ENCODE peak calls at places on chromosome X, in seven cellular contexts. Z, T, C, M, A, L and H are unnamed samples.
A peak's percentile ranks its signal among the peaks of the same experiment; 100 is the strongest.

GRCh38 chrX:138128025-138128671 is 562.2 kb downstream of the ZIC3 start:
- DNase-seq in Z (no peak), T (peak; percentile 0), C (no peak), M (peak; percentile 34), A (no peak), L (peak; percentile 42), H (no peak)

GRCh38 chrX:153564047-153564606 is 34.8 kb downstream of the CCNQ start:
- DNase-seq in Z (no peak), T (no peak), C (no peak), M (peak; percentile 10), A (no peak), L (no peak), H (no peak)

GRCh38 chrX:130393451-130394074 is 8.1 kb upstream of the GPR119 start:
- DNase-seq in Z (peak; percentile 25), T (peak; percentile 43), C (no peak), M (peak; percentile 62), A (no peak), L (peak; percentile 57), H (no peak)

GRCh38 chrX:42704454-42704853 is 73.5 kb downstream of the PPP1R2C start:
- DNase-seq in Z (no peak), T (no peak), C (no peak), M (peak; percentile 15), A (no peak), L (no peak), H (no peak)

GRCh38 chrX:99703467-99703866 is 706.6 kb downstream of the PCDH19 start:
- DNase-seq in Z (no peak), T (no peak), C (no peak), M (no peak), A (no peak), L (no peak), H (no peak)

GRCh38 chrX:106278951-106279350 is 110.8 kb downstream of the PWWP3B start:
- DNase-seq in Z (no peak), T (no peak), C (no peak), M (no peak), A (no peak), L (no peak), H (no peak)

GRCh38 chrX:39846460-39846859 is 251.3 kb downstream of the BCOR start:
- DNase-seq in Z (no peak), T (no peak), C (no peak), M (no peak), A (no peak), L (no peak), H (no peak)

GRCh38 chrX:151713859-151714258 is 2.0 kb upstream of the FATE1 start:
- DNase-seq in Z (no peak), T (no peak), C (no peak), M (peak; percentile 11), A (no peak), L (peak; percentile 0), H (no peak)

GRCh38 chrX:54933150-54933826 is 12.7 kb downstream of the TRO start:
- DNase-seq in Z (no peak), T (no peak), C (no peak), M (no peak), A (no peak), L (no peak), H (no peak)

GRCh38 chrX:39818071-39818470 is 279.7 kb downstream of the BCOR start:
- DNase-seq in Z (no peak), T (no peak), C (no peak), M (no peak), A (no peak), L (no peak), H (no peak)

GRCh38 chrX:53279296-53280237 is 1.8 kb downstream of the IQSEC2 start:
- DNase-seq in Z (no peak), T (no peak), C (no peak), M (no peak), A (no peak), L (peak; percentile 42), H (no peak)

GRCh38 chrX:8738588-8739189 is 6.8 kb upstream of the ANOS1 start:
- DNase-seq in Z (peak; percentile 40), T (no peak), C (no peak), M (peak; percentile 61), A (no peak), L (peak; percentile 61), H (no peak)

GRCh38 chrX:132592880-132593279 is 104.0 kb upstream of the MBNL3 start:
- DNase-seq in Z (no peak), T (no peak), C (no peak), M (peak; percentile 26), A (no peak), L (peak; percentile 33), H (no peak)

GRCh38 chrX:120426599-120426998 is 42.5 kb downstream of the LAMP2 start:
- DNase-seq in Z (no peak), T (no peak), C (no peak), M (peak; percentile 23), A (no peak), L (no peak), H (no peak)

GRCh38 chrX:105701310-105702052 is 120.9 kb upstream of the NRK start:
- DNase-seq in Z (no peak), T (peak; percentile 3), C (no peak), M (peak; percentile 38), A (no peak), L (peak; percentile 6), H (no peak)